ENCODE peak calls at places on chromosomes 1 and 21, in four cellular contexts. L is lower leg skin, D is GM06990, N is PC-3. A is an unnamed sample.

GRCh38 chr1:170518185-170518834 is 13.7 kb upstream of the GORAB start:
- DNase-seq in L (no peak), D (no peak), N (no peak), A (no peak)

GRCh38 chr21:33425825-33426224 is 22.6 kb downstream of the IFNGR2 start:
- DNase-seq in L (no peak), D (no peak), N (peak), A (no peak)

GRCh38 chr1:51488372-51489050 is 30.6 kb downstream of the EPS15 start:
- DNase-seq in L (no peak), D (no peak), N (no peak), A (no peak)

GRCh38 chr1:224494343-224494742 is 59.7 kb upstream of the WDR26 start:
- DNase-seq in L (no peak), D (no peak), N (no peak), A (no peak)

GRCh38 chr1:917466-918091 is 6.1 kb upstream of the SAMD11 start:
- DNase-seq in L (no peak), D (no peak), N (no peak), A (no peak)

GRCh38 chr1:214727274-214727673 is 124.3 kb downstream of the CENPF start:
- DNase-seq in L (no peak), D (no peak), N (peak), A (no peak)

GRCh38 chr1:228174482-228175315 is 9.1 kb downstream of the IBA57 start:
- DNase-seq in L (peak), D (no peak), N (peak), A (no peak)

GRCh38 chr21:34609244-34609950 is 5.5 kb downstream of the RCAN1 start:
- DNase-seq in L (no peak), D (no peak), N (no peak), A (no peak)

GRCh38 chr1:94227624-94228023 is 9.8 kb downstream of the ARHGAP29 start:
- DNase-seq in L (no peak), D (no peak), N (no peak), A (no peak)

GRCh38 chr1:117574206-117574835 is 31.5 kb upstream of the TENT5C start:
- DNase-seq in L (peak), D (no peak), N (no peak), A (no peak)

GRCh38 chr1:7290971-7291970 is 479.8 kb upstream of the VAMP3 start:
- DNase-seq in L (peak), D (no peak), N (no peak), A (no peak)

GRCh38 chr1:37978541-37978940 is 11.3 kb downstream of the SF3A3 start:
- DNase-seq in L (no peak), D (no peak), N (no peak), A (no peak)

GRCh38 chr1:222994506-222995229 is 148.4 kb downstream of the TLR5 start:
- DNase-seq in L (no peak), D (no peak), N (peak), A (no peak)

GRCh38 chr1:204873714-204874113 is 3.1 kb downstream of the NFASC start:
- DNase-seq in L (no peak), D (no peak), N (no peak), A (no peak)

GRCh38 chr1:79197421-79197820 is 190.9 kb upstream of the ADGRL4 start:
- DNase-seq in L (no peak), D (no peak), N (peak), A (peak)